ENCODE peak calls at places on chromosomes 1 and 21, in nine cellular contexts. X is left ventricle myocardium inferior, V is breast epithelium, L is body of pancreas, G is choroid plexus epithelial cell, U is mesothelial cell of epicardium, F is cardiac muscle cell, O is GM13976, N is nephron progenitor cell. D is an unnamed sample.
A peak's percentile ranks its signal among the peaks of the same experiment; 100 is the strongest.

GRCh38 chr1:223212441-223212840 is 69.4 kb upstream of the TLR5 start:
- DNase-seq in X (no peak), V (no peak), L (no peak), G (no peak), U (no peak), F (no peak), O (no peak), N (no peak), D (no peak)

GRCh38 chr1:109890115-109890953 is 20.3 kb upstream of the CSF1 start:
- DNase-seq in X (no peak), V (no peak), L (no peak), G (no peak), U (no peak), F (no peak), O (peak; percentile 69), N (no peak), D (no peak)

GRCh38 chr21:15367061-15367626 is 302.3 kb upstream of the NRIP1 start:
- DNase-seq in X (no peak), V (no peak), L (no peak), G (no peak), U (no peak), F (no peak), O (no peak), N (no peak), D (no peak)

GRCh38 chr1:1842360-1843146 is 48.3 kb downstream of the GNB1 start:
- DNase-seq in X (no peak), V (no peak), L (peak; percentile 26), G (no peak), U (no peak), F (peak; percentile 37), O (no peak), N (no peak), D (no peak)

GRCh38 chr1:30881266-30882181 is 27.0 kb downstream of the SDC3 start:
- DNase-seq in X (no peak), V (no peak), L (no peak), G (no peak), U (no peak), F (no peak), O (peak; percentile 77), N (no peak), D (no peak)

GRCh38 chr1:1116701-1117468 is 996 bp upstream of the C1orf159 start:
- DNase-seq in X (peak; percentile 21), V (peak; percentile 52), L (no peak), G (peak; percentile 12), U (no peak), F (no peak), O (peak; percentile 52), N (peak; percentile 51), D (no peak)

GRCh38 chr1:25804244-25804963 is 4.4 kb downstream of the SELENON start:
- DNase-seq in X (peak; percentile 4), V (no peak), L (no peak), G (no peak), U (no peak), F (no peak), O (no peak), N (no peak), D (no peak)

GRCh38 chr1:63537940-63538339 is 14.6 kb downstream of the EFCAB7 start:
- DNase-seq in X (no peak), V (no peak), L (no peak), G (peak; percentile 39), U (no peak), F (no peak), O (no peak), N (no peak), D (no peak)

GRCh38 chr1:6554907-6555778 is at the start of gene TAS1R1:
- DNase-seq in X (no peak), V (no peak), L (peak; percentile 40), G (no peak), U (no peak), F (no peak), O (no peak), N (no peak), D (peak; percentile 27)

GRCh38 chr21:25961042-25961441 is 209.5 kb downstream of the APP start:
- DNase-seq in X (no peak), V (no peak), L (no peak), G (no peak), U (no peak), F (no peak), O (no peak), N (no peak), D (no peak)

GRCh38 chr1:158951956-158952355 is 20.6 kb downstream of the PYHIN1 start:
- DNase-seq in X (no peak), V (no peak), L (no peak), G (no peak), U (no peak), F (no peak), O (peak; percentile 42), N (no peak), D (no peak)

GRCh38 chr1:228110536-228110935 is 1.4 kb upstream of the MRPL55 start:
- DNase-seq in X (no peak), V (no peak), L (no peak), G (no peak), U (no peak), F (no peak), O (no peak), N (no peak), D (no peak)

GRCh38 chr1:208977861-208978260 is 605.7 kb upstream of the CAMK1G start:
- DNase-seq in X (no peak), V (no peak), L (no peak), G (no peak), U (no peak), F (no peak), O (no peak), N (no peak), D (no peak)

GRCh38 chr1:20068722-20069121 is 1.3 kb upstream of the PLA2G5 start:
- DNase-seq in X (no peak), V (no peak), L (no peak), G (no peak), U (no peak), F (no peak), O (no peak), N (no peak), D (no peak)

GRCh38 chr1:85697895-85698294 is 10.3 kb downstream of the ZNHIT6 start:
- DNase-seq in X (no peak), V (no peak), L (no peak), G (no peak), U (no peak), F (peak; percentile 17), O (no peak), N (no peak), D (no peak)

GRCh38 chr1:85689788-85690404 is 18.3 kb downstream of the ZNHIT6 start:
- DNase-seq in X (no peak), V (no peak), L (no peak), G (no peak), U (no peak), F (no peak), O (no peak), N (no peak), D (no peak)

GRCh38 chr1:85692730-85693314 is 15.4 kb downstream of the ZNHIT6 start:
- DNase-seq in X (no peak), V (no peak), L (no peak), G (peak; percentile 85), U (no peak), F (peak; percentile 3), O (no peak), N (no peak), D (peak; percentile 44)
- TF ChIP-seq CTCF in X (peak; percentile 67), V (peak; percentile 52), L (peak; percentile 51), G (peak; percentile 55), U (peak; percentile 50), F (peak; percentile 51), O (no peak), N (peak; percentile 17), D (peak; percentile 53)

DNA sequence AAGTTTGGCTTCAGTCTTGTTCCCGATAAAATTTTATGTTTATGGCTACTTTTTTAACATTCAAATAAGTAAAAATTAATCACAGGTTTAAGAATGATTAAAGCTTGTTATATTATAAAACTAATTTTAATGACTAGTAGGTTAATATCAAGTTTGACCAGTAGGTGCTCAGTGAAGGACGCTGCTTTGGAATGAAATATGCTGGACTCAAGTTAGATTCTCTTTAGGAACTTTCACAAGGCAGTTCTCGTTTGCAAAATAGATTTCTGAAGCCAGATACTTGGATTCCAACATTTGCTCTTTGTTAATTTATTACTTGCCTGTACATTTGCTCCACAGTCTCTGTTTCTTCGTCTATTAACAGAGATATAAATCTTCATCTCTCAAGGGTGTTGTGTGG is 432.9 kb upstream of the CHRM3 start:
- DNase-seq in X (no peak), V (no peak), L (no peak), G (no peak), U (no peak), F (no peak), O (no peak), N (no peak), D (no peak)
- TF ChIP-seq CTCF in X (no peak), V (no peak), L (no peak), G (no peak), U (peak; percentile 44), F (no peak), O (no peak), N (peak; percentile 24), D (no peak)

GRCh38 chr1:91503975-91504530 is 3.4 kb downstream of the CDC7 start:
- DNase-seq in X (no peak), V (no peak), L (no peak), G (no peak), U (no peak), F (no peak), O (no peak), N (no peak), D (no peak)

GRCh38 chr1:91501527-91501859 is 842 bp downstream of the CDC7 start:
- DNase-seq in X (no peak), V (no peak), L (no peak), G (peak; percentile 55), U (no peak), F (no peak), O (peak; percentile 41), N (no peak), D (no peak)

GRCh38 chr1:91503332-91503900 is 2.8 kb downstream of the CDC7 start:
- DNase-seq in X (no peak), V (no peak), L (no peak), G (no peak), U (no peak), F (no peak), O (no peak), N (no peak), D (no peak)

GRCh38 chr1:91502138-91502881 is 1.7 kb downstream of the CDC7 start:
- DNase-seq in X (no peak), V (no peak), L (no peak), G (no peak), U (no peak), F (no peak), O (no peak), N (no peak), D (no peak)

GRCh38 chr1:91502882-91503184 is 2.2 kb downstream of the CDC7 start:
- DNase-seq in X (no peak), V (no peak), L (no peak), G (peak; percentile 41), U (no peak), F (no peak), O (no peak), N (no peak), D (no peak)
- TF ChIP-seq CTCF in X (no peak), V (no peak), L (no peak), G (peak; percentile 44), U (no peak), F (peak; percentile 39), O (no peak), N (no peak), D (peak; percentile 13)

GRCh38 chr1:217313096-217313495 is 317.8 kb downstream of the GPATCH2 start:
- DNase-seq in X (no peak), V (no peak), L (no peak), G (no peak), U (no peak), F (no peak), O (no peak), N (no peak), D (no peak)

GRCh38 chr1:217315346-217315745 is 315.5 kb downstream of the GPATCH2 start:
- DNase-seq in X (no peak), V (no peak), L (no peak), G (no peak), U (no peak), F (no peak), O (no peak), N (no peak), D (no peak)

GRCh38 chr1:217311766-217312165 is 319.1 kb downstream of the GPATCH2 start:
- DNase-seq in X (no peak), V (no peak), L (no peak), G (peak; percentile 65), U (no peak), F (peak; percentile 49), O (peak; percentile 6), N (no peak), D (no peak)
- TF ChIP-seq CTCF in X (peak; percentile 23), V (no peak), L (no peak), G (peak; percentile 71), U (no peak), F (peak; percentile 34), O (no peak), N (no peak), D (peak; percentile 8)

D was measured in AG09319.